ENCODE peak calls at places on chromosomes 3 and 15, in eight cellular contexts. U is mammary epithelial cell, H is H7, P is breast epithelium, D is heart right ventricle, J is HepG2, X is SK-N-SH, A is heart left ventricle. Z is an unnamed sample. For H3K36me3, the result is how much of the 10 kb centered on the place peaks cover.

GRCh38 chr3:102189564-102190339 is 245.1 kb upstream of the ZPLD1 start:
- DNase-seq in J (no peak), P (no peak), D (no peak), X (no peak), A (no peak), H (no peak), U (peak), Z (no peak)

GRCh38 chr3:141738636-141739363 is 702 bp downstream of the RNF7 start:
- DNase-seq in U (peak), D (no peak), X (peak), H (peak), J (no peak), A (no peak), P (no peak), Z (no peak)

GRCh38 chr3:44359146-44359751 is 20.7 kb downstream of the TCAIM start:
- DNase-seq in D (no peak), A (no peak), H (peak), P (no peak), U (no peak), J (peak), X (no peak), Z (no peak)

GRCh38 chr3:99498544-99499234 is 139.7 kb upstream of the COL8A1 start:
- DNase-seq in D (no peak), P (no peak), H (no peak), J (no peak), X (no peak), A (no peak), U (no peak), Z (peak)

GRCh38 chr15:72369964-72370363 is 5.8 kb downstream of the HEXA start:
- DNase-seq in P (no peak), U (peak), J (no peak), A (no peak), D (no peak), X (no peak), H (no peak), Z (no peak)

GRCh38 chr3:43894176-43895049 is 203.7 kb downstream of the ABHD5 start:
- DNase-seq in P (no peak), A (peak), J (no peak), H (peak), D (peak), X (no peak), U (peak), Z (peak)

GRCh38 chr15:47586653-47587224 is 130.6 kb upstream of the SEMA6D start:
- DNase-seq in J (no peak), P (no peak), X (no peak), U (no peak), H (no peak), D (peak), A (peak), Z (peak)

GRCh38 chr3:8529738-8530525 is 28.3 kb downstream of the LMCD1 start:
- DNase-seq in X (no peak), D (no peak), A (no peak), P (no peak), U (no peak), H (no peak), J (no peak), Z (peak)

GRCh38 chr3:119934250-119934649 is 152.3 kb downstream of the NR1I2 start:
- DNase-seq in X (no peak), P (no peak), J (no peak), U (no peak), A (no peak), D (no peak), H (no peak), Z (no peak)

GRCh38 chr3:119939087-119939486 is 155.2 kb downstream of the GSK3B start:
- DNase-seq in X (no peak), D (no peak), H (no peak), J (no peak), P (no peak), A (no peak), U (peak), Z (no peak)

GRCh38 chr3:119933197-119933596 is 151.3 kb downstream of the NR1I2 start:
- DNase-seq in H (no peak), D (no peak), P (no peak), X (no peak), A (no peak), U (no peak), J (no peak), Z (no peak)

DNA sequence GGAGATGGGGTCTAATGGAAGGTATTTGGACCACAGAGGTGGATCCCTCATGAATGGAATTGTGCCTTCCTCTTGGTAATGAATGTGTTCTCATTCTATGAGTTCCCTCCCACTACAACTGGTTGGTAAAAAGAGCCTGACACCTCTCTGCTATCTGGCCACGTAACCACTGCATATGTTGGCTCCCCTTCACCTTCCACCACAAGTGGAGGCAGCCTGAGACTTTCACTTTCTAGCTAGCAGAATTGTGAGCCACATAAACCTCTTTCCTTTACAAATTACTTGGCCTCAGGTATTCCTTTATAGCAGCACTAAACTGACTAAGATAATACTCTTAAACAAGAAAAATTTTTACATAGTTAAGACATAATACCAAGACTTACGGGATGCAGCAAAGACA is 155.3 kb downstream of the NR1I2 start:
- DNase-seq in H (no peak), X (no peak), P (no peak), A (no peak), U (peak), J (no peak), D (no peak), Z (no peak)
- H3K36me3 ChIP-seq in H (under half), X (under half), P (under half), A (under half), U (under half), J (under half), D (under half), Z (under half)

GRCh38 chr3:103319912-103320311 is 885.1 kb downstream of the ZPLD1 start:
- DNase-seq in J (no peak), A (no peak), U (no peak), P (no peak), H (no peak), X (no peak), D (no peak), Z (no peak)
- H3K4me3 ChIP-seq in J (no peak), A (no peak), U (no peak), P (no peak), H (no peak), X (no peak), D (no peak), Z (no peak)

GRCh38 chr15:74593122-74593521 is 22.5 kb upstream of the CLK3 start:
- DNase-seq in X (no peak), U (no peak), P (no peak), A (no peak), H (peak), D (no peak), J (peak), Z (no peak)
- H3K36me3 ChIP-seq in X (under half), U (under half), P (under half), A (under half), H (under half), D (under half), J (under half), Z (under half)

GRCh38 chr15:37095197-37095992 is 5.0 kb downstream of the MEIS2 start:
- DNase-seq in J (no peak), D (peak), P (no peak), X (peak), U (no peak), H (peak), A (no peak), Z (no peak)
- H3K4me3 ChIP-seq in J (no peak), D (peak), P (peak), X (peak), U (no peak), H (peak), A (peak), Z (no peak)

GRCh38 chr3:185717627-185718330 is 107.1 kb downstream of the IGF2BP2 start:
- DNase-seq in A (no peak), J (peak), D (no peak), H (no peak), U (peak), X (no peak), P (no peak), Z (no peak)

GRCh38 chr3:185720326-185720725 is 104.5 kb downstream of the IGF2BP2 start:
- DNase-seq in P (no peak), U (no peak), X (no peak), D (no peak), H (no peak), A (no peak), J (no peak), Z (no peak)

GRCh38 chr3:185716436-185717090 is 108.3 kb downstream of the IGF2BP2 start:
- DNase-seq in X (no peak), J (no peak), H (no peak), A (no peak), U (no peak), P (no peak), D (no peak), Z (no peak)

GRCh38 chr3:185717121-185717520 is 107.7 kb downstream of the IGF2BP2 start:
- DNase-seq in X (no peak), H (no peak), J (no peak), P (no peak), U (peak), D (no peak), A (no peak), Z (peak)

GRCh38 chr3:185718736-185719456 is 105.9 kb downstream of the IGF2BP2 start:
- DNase-seq in D (no peak), P (no peak), J (no peak), X (no peak), U (no peak), H (no peak), A (no peak), Z (no peak)
- H3K36me3 ChIP-seq in D (under half), P (under half), J (under half), X (under half), U (under half), H (under half), A (under half), Z (under half)

GRCh38 chr3:179933079-179933478 is 103.7 kb downstream of the PEX5L start:
- DNase-seq in A (no peak), U (no peak), P (no peak), X (no peak), J (no peak), H (no peak), D (no peak), Z (no peak)
- H3K4me3 ChIP-seq in A (no peak), U (no peak), P (no peak), X (no peak), J (no peak), H (no peak), D (no peak), Z (no peak)

DNA sequence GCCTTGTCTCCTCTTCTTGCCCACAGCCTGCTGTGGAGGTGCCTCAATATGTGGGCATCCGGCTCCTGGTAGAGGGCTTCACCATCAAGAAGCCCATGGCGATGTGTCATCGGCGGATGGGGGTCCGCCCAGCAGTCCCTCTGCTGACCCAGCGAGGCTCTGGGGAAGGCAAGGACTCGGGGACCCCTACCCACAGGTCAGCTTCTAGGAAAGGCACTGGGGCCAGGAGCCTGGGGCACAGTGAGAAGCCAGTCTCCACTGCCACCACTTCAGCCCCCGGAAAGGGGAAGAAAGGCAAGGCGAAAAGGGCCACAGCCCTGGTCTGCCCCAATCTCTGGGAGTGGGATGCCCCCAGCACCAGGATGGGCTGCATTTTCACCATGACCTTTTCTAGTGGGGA is 10.7 kb downstream of the RPUSD3 start:
- DNase-seq in X (no peak), U (no peak), A (no peak), J (no peak), P (no peak), D (no peak), H (no peak), Z (no peak)
- H3K36me3 ChIP-seq in X (under half), U (under half), A (half or more), J (under half), P (under half), D (under half), H (under half), Z (under half)

GRCh38 chr15:70493376-70493775 is 270.0 kb downstream of the UACA start:
- DNase-seq in J (no peak), P (no peak), D (no peak), X (no peak), H (no peak), U (no peak), A (peak), Z (no peak)
- H3K4me3 ChIP-seq in J (no peak), P (no peak), D (no peak), X (no peak), H (no peak), U (no peak), A (no peak), Z (no peak)

Z was measured in MG63.